ENCODE peak calls at places on chromosomes 1 and 21, in four cellular contexts. N, A, W and P are unnamed samples.

GRCh38 chr1:156342556-156342955 is 4.2 kb downstream of the TSACC start:
- DNase-seq in W (no peak), A (peak), N (no peak), P (no peak)

GRCh38 chr1:241771117-241771516 is 76.9 kb upstream of the EXO1 start:
- DNase-seq in N (no peak), A (no peak), W (no peak), P (no peak)

GRCh38 chr1:119724611-119725218 is 13.0 kb downstream of the PHGDH start:
- DNase-seq in A (no peak), W (no peak), N (no peak), P (no peak)

GRCh38 chr1:51255331-51255730 is 19.3 kb downstream of the RNF11 start:
- DNase-seq in A (no peak), N (no peak), W (no peak), P (no peak)

GRCh38 chr21:43810505-43811261 is 21.3 kb downstream of the RRP1 start:
- DNase-seq in N (peak), A (peak), W (no peak), P (no peak)

GRCh38 chr1:151294748-151295462 is 12.8 kb downstream of the ZNF687 start:
- DNase-seq in N (no peak), A (no peak), W (no peak), P (no peak)

GRCh38 chr1:47575855-47576757 is 138.3 kb downstream of the FOXD2 start:
- DNase-seq in N (no peak), W (peak), A (peak), P (peak)

GRCh38 chr1:234230414-234230862 is 142.8 kb upstream of the COA6 start:
- DNase-seq in W (no peak), A (no peak), N (no peak), P (no peak)

GRCh38 chr1:118090130-118090529 is 94.9 kb downstream of the SPAG17 start:
- DNase-seq in N (no peak), W (no peak), A (no peak), P (no peak)

GRCh38 chr1:8061210-8061609 is 35.1 kb upstream of the ERRFI1 start:
- DNase-seq in A (peak), W (peak), N (peak), P (peak)

GRCh38 chr1:101200513-101200912 is 36.3 kb upstream of the S1PR1 start:
- DNase-seq in W (peak), A (peak), N (no peak), P (peak)

GRCh38 chr1:50978144-50978851 is 8.3 kb downstream of the CDKN2C start:
- DNase-seq in N (peak), W (no peak), A (peak), P (no peak)

GRCh38 chr1:211236633-211237321 is 22.4 kb upstream of the RCOR3 start:
- DNase-seq in A (peak), W (no peak), N (no peak), P (no peak)

GRCh38 chr1:32538887-32539583 is at the start of gene ZBTB8A:
- DNase-seq in N (peak), W (no peak), A (peak), P (no peak)

GRCh38 chr1:38113080-38113743 is 66.6 kb upstream of the POU3F1 start:
- DNase-seq in N (no peak), A (no peak), W (no peak), P (no peak)

GRCh38 chr21:27079807-27080206 is 112.9 kb upstream of the ADAMTS5 start:
- DNase-seq in W (no peak), N (no peak), A (no peak), P (no peak)

GRCh38 chr1:58929667-58930325 is 145.9 kb upstream of the JUN start:
- DNase-seq in A (no peak), W (no peak), N (no peak), P (no peak)

GRCh38 chr1:65470766-65471165 is 50.3 kb downstream of the LEPR start:
- DNase-seq in A (peak), N (no peak), W (no peak), P (no peak)

DNA sequence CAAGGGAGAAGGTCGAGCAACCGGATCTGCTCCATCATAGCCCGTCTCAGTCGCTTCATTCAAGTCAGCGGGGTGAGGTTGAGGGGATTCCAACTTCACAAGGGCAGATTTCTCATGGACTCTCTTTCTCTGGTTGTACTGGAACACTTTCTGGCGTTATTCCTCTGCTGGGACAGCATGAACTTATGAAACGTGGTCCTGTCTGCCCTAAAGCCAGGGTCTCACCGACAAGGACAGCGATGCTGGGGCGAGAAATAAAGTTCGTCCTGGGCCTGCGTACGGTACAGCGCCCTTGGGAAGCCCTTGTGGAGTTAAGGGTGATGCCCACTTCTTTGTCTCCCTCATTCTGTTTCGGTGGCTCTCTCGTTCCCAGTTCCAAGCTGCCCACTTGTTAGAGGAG is 1.3 kb upstream of the FLVCR1 start:
- DNase-seq in N (no peak), W (no peak), A (no peak), P (no peak)
- H3K4me3 ChIP-seq in N (peak), W (no peak), A (no peak), P (peak)

DNA sequence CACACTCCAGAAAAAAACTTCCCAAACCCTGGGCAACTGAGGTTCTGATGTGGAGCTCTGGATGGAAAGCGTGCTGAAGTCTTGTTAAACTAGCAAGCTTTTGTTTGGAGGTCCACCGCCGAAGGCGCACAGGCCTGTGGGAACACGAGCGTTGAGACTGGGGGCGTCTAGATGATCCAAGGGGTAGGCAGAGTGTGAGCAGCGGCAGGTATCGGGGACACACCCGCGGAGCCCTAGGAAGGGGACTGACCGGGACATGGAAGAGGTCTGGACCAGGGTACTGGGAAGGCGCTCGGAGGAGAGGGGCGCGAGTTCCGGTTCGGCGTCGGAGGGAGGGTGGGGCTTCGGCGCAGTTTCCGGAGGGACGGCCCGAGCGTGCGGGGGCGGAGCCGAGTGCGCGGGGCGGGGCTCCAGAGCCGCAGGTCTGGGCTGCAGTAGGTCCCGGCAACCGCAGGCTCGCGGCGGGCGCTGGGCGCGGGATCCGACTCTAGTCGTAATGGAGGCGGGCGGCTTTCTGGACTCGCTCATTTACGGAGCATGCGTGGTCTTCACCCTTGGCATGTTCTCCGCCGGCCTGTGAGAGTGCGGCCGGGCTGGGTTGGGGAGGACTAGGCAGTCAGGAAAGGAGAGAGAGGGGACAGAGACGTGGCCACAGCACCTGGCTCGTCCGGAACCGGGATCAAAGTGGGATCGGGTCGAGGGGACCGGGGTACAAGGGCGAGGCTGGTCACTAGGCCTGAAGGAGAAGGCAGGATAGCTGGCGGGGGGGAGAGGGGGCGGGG is at the start of gene SLC50A1:
- DNase-seq in N (peak), W (peak), A (peak), P (peak)
- TF ChIP-seq CTCF in N (peak), W (peak), A (no peak), P (no peak)

GRCh38 chr1:61182049-61182448 is 99.7 kb downstream of the NFIA start:
- DNase-seq in N (peak), W (peak), A (peak), P (no peak)

GRCh38 chr1:61183471-61184034 is 101.2 kb downstream of the NFIA start:
- DNase-seq in N (peak), W (no peak), A (peak), P (no peak)

GRCh38 chr1:61184035-61184713 is 101.8 kb downstream of the NFIA start:
- DNase-seq in A (peak), N (peak), W (peak), P (no peak)

GRCh38 chr1:61186753-61187152 is 104.4 kb downstream of the NFIA start:
- DNase-seq in N (no peak), W (no peak), A (peak), P (no peak)

DNA sequence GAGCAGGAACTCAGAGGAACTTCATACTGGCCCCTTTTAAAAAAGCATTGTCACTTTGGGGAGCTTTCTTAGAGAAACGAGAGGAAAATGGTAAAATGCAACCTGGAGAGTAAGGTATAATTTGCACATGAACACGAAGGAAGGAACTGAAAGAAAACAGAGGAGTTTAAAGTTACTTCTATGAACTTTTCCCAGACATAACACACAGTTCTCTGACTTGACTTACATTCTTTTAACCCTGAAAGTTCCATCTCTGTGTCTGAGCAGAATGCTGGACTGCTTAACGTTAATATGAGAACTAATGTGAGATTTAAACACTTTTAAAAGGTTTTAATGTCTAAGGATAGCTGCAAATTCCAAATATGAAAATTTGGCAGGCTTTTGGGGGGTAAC is 102.3 kb downstream of the NFIA start:
- DNase-seq in W (no peak), A (no peak), N (no peak), P (no peak)
- H3K4me3 ChIP-seq in W (no peak), A (no peak), N (peak), P (no peak)

GRCh38 chr1:9086060-9086459 is 16.6 kb upstream of the SLC2A5 start:
- DNase-seq in A (no peak), N (no peak), W (no peak), P (no peak)
- TF ChIP-seq CTCF in A (no peak), N (no peak), W (no peak), P (no peak)